ENCODE peak calls at places on chromosomes 3 and 15, in five cellular contexts. G is A549, V is GM12878, C is HepG2, M is IMR-90. S is an unnamed sample.

GRCh38 chr3:169146112-169146665 is 517.3 kb downstream of the MECOM start:
- DNase-seq in M (peak), G (peak), C (no peak), V (no peak), S (peak)

GRCh38 chr15:48681274-48681840 is 35.8 kb upstream of the FBN1 start:
- DNase-seq in M (peak), V (no peak), G (no peak), C (no peak), S (no peak)

GRCh38 chr3:117666827-117667226 is 957.2 kb downstream of the TUSC7 start:
- DNase-seq in C (no peak), M (peak), V (no peak), G (no peak), S (no peak)

GRCh38 chr3:99915911-99916310 is 98.2 kb downstream of the CMSS1 start:
- DNase-seq in M (no peak), V (no peak), G (no peak), C (no peak), S (no peak)

GRCh38 chr15:49627407-49627877 is 6.6 kb downstream of the DTWD1 start:
- DNase-seq in V (no peak), G (peak), M (peak), C (peak), S (no peak)

GRCh38 chr3:87997298-87997697 is 61.5 kb downstream of the CGGBP1 start:
- DNase-seq in M (no peak), V (peak), C (no peak), G (no peak), S (no peak)

GRCh38 chr3:179750720-179751328 is 98.0 kb downstream of the USP13 start:
- DNase-seq in G (no peak), M (peak), C (peak), V (no peak), S (peak)

GRCh38 chr15:56739964-56740640 is 6.8 kb upstream of the ZNF280D start:
- DNase-seq in G (no peak), M (no peak), V (no peak), C (peak), S (no peak)

GRCh38 chr3:195081242-195081963 is 189.6 kb downstream of the XXYLT1 start:
- DNase-seq in V (no peak), G (no peak), C (no peak), M (peak), S (no peak)

GRCh38 chr3:173529062-173529711 is 131.6 kb downstream of the NLGN1 start:
- DNase-seq in V (no peak), M (peak), G (no peak), C (peak), S (peak)

GRCh38 chr15:50828610-50829206 is 63.2 kb upstream of the SPPL2A start:
- DNase-seq in G (peak), V (no peak), M (peak), C (peak), S (peak)

GRCh38 chr3:123602325-123602724 is 17.5 kb upstream of the HACD2 start:
- DNase-seq in C (peak), M (peak), V (no peak), G (peak), S (no peak)

GRCh38 chr3:107987036-107987557 is 103.7 kb downstream of the CD47 start:
- DNase-seq in M (peak), V (no peak), C (peak), G (no peak), S (no peak)

GRCh38 chr3:163971861-163972260 is 1106.4 kb downstream of the SI start:
- DNase-seq in V (no peak), M (no peak), C (no peak), G (no peak), S (no peak)

GRCh38 chr3:159824341-159824740 is 164.3 kb upstream of the IL12A start:
- DNase-seq in C (peak), G (peak), V (no peak), M (peak), S (no peak)

GRCh38 chr15:63408514-63408913 is 26.9 kb upstream of the CA12 start:
- DNase-seq in V (no peak), M (no peak), C (no peak), G (no peak), S (no peak)

GRCh38 chr15:48653913-48654630 is 8.6 kb upstream of the FBN1 start:
- DNase-seq in C (no peak), M (no peak), V (no peak), G (no peak), S (no peak)

GRCh38 chr3:48415251-48415953 is 14.5 kb downstream of the PLXNB1 start:
- DNase-seq in V (no peak), C (no peak), G (no peak), M (no peak), S (no peak)

GRCh38 chr3:127748754-127749327 is 73.5 kb downstream of the MGLL start:
- DNase-seq in V (no peak), M (no peak), C (no peak), G (no peak), S (no peak)

GRCh38 chr3:7484636-7485035 is 623.7 kb downstream of the GRM7 start:
- DNase-seq in C (no peak), V (no peak), M (no peak), G (no peak), S (no peak)

GRCh38 chr15:71362987-71363968 is 248.0 kb downstream of the THSD4 start:
- DNase-seq in V (no peak), M (no peak), C (no peak), G (no peak), S (no peak)

GRCh38 chr3:42651248-42652091 is 2.0 kb upstream of the ZBTB47 start:
- DNase-seq in V (no peak), M (peak), G (no peak), C (no peak), S (no peak)

DNA sequence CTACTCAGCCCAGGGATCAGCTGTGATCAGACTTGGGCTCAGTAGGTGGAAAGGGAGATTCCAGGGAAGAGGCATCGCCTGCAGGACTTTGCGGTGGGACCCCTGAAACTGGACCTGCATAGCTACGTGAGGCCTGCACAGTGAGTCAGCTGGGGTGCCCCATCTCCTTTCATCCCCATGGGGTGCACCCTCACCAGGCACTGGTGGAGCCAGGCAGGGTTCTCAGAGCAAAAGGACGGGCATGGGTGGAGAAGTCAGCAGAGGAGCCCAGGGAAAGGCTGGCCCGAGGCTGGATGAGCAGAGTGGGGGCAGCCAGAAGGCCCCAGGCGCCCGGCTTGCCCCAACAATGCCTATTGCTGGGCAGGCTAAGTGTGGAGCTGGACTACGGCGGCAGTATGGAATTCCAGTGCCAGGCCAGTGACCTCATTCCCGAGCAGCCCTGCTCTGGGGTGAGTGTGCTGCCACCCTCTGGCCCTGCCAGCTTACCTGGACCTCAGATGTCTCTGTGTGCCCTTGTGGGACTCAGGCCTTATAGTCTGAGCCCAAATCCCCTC is 19.7 kb downstream of the ACAA1 start:
- DNase-seq in G (no peak), C (no peak), V (no peak), M (no peak), S (no peak)
- TF ChIP-seq BHLHE40 in G (no peak), C (no peak), V (no peak), M (no peak), S (no peak)

GRCh38 chr3:9169951-9170850 is 79.2 kb downstream of the SRGAP3 start:
- DNase-seq in M (no peak), C (no peak), V (no peak), G (no peak), S (no peak)
- TF ChIP-seq SMC3 in M (no peak), C (no peak), V (no peak), G (no peak), S (no peak)

DNA sequence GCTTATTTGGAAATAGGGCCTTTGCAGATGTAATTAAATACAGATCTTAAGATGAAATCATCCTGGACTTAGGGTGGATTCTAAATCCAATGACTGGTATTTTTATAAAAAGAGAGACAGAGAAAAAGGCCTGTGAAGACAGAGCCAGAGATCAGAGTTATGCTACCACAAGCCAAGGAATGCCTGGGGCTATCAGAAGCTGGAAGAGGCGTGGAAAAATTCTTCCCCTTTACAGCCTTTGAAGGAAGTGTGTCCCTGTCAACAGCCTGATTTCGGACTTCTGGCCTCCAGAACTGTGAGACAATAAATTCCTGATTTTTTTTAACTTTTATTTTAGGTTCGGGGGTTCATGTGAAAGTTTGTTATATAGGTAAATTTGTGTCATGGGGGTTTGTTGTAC is 154.1 kb upstream of the CADPS start:
- DNase-seq in G (no peak), C (no peak), M (no peak), V (no peak), S (no peak)
- TF ChIP-seq BHLHE40 in G (no peak), C (no peak), M (no peak), V (no peak), S (no peak)

GRCh38 chr3:4290272-4290893 is 12.8 kb upstream of the SETMAR start:
- DNase-seq in V (no peak), M (peak), C (peak), G (peak), S (peak)
- TF ChIP-seq SMC3 in V (peak), M (peak), C (peak), G (peak), S (peak)